ENCODE peak calls at places on chromosome 7, in seven cellular contexts. One of them, this sample, is unnamed.

GRCh38 chr7:148011753-148012152 is 578.8 kb upstream of the C7orf33 start:
- DNase-seq in GM23338: peak
- DNase-seq in endothelial cell of umbilical vein: no peak
- DNase-seq in adipocyte: no peak
- DNase-seq in gastrocnemius medialis: no peak
- DNase-seq in neuronal stem cell: no peak
- DNase-seq in AG10803: no peak
- DNase-seq in this sample: no peak

GRCh38 chr7:17651926-17652385 is 288.3 kb downstream of the SNX13 start:
- DNase-seq in GM23338: no peak
- DNase-seq in endothelial cell of umbilical vein: peak
- DNase-seq in adipocyte: peak
- DNase-seq in gastrocnemius medialis: no peak
- DNase-seq in neuronal stem cell: no peak
- DNase-seq in AG10803: peak
- DNase-seq in this sample: peak

GRCh38 chr7:100602889-100603696 is 930 bp downstream of the PCOLCE start:
- DNase-seq in GM23338: peak
- DNase-seq in endothelial cell of umbilical vein: no peak
- DNase-seq in adipocyte: peak
- DNase-seq in gastrocnemius medialis: peak
- DNase-seq in neuronal stem cell: no peak
- DNase-seq in AG10803: peak
- DNase-seq in this sample: peak

GRCh38 chr7:4606776-4607175 is 75.3 kb upstream of the FOXK1 start:
- DNase-seq in GM23338: no peak
- DNase-seq in endothelial cell of umbilical vein: no peak
- DNase-seq in adipocyte: no peak
- DNase-seq in gastrocnemius medialis: no peak
- DNase-seq in neuronal stem cell: no peak
- DNase-seq in AG10803: no peak
- DNase-seq in this sample: no peak

GRCh38 chr7:158771-159170 is 33.6 kb upstream of the FAM20C start:
- DNase-seq in GM23338: no peak
- DNase-seq in endothelial cell of umbilical vein: no peak
- DNase-seq in adipocyte: no peak
- DNase-seq in gastrocnemius medialis: no peak
- DNase-seq in neuronal stem cell: no peak
- DNase-seq in AG10803: no peak
- DNase-seq in this sample: no peak

GRCh38 chr7:50591480-50592438 is 26.6 kb upstream of the DDC start:
- DNase-seq in GM23338: no peak
- DNase-seq in endothelial cell of umbilical vein: no peak
- DNase-seq in adipocyte: no peak
- DNase-seq in gastrocnemius medialis: no peak
- DNase-seq in neuronal stem cell: no peak
- DNase-seq in AG10803: no peak
- DNase-seq in this sample: no peak

GRCh38 chr7:55132890-55133551 is 114.2 kb downstream of the EGFR start:
- DNase-seq in GM23338: no peak
- DNase-seq in endothelial cell of umbilical vein: peak
- DNase-seq in adipocyte: peak
- DNase-seq in gastrocnemius medialis: peak
- DNase-seq in neuronal stem cell: no peak
- DNase-seq in AG10803: peak
- DNase-seq in this sample: peak

GRCh38 chr7:45576249-45576929 is 2.2 kb downstream of the ADCY1 start:
- DNase-seq in GM23338: no peak
- DNase-seq in endothelial cell of umbilical vein: no peak
- DNase-seq in adipocyte: no peak
- DNase-seq in gastrocnemius medialis: no peak
- DNase-seq in neuronal stem cell: no peak
- DNase-seq in AG10803: no peak
- DNase-seq in this sample: no peak

GRCh38 chr7:44636041-44636580 is 29.7 kb downstream of the OGDH start:
- DNase-seq in GM23338: no peak
- DNase-seq in endothelial cell of umbilical vein: no peak
- DNase-seq in adipocyte: no peak
- DNase-seq in gastrocnemius medialis: no peak
- DNase-seq in neuronal stem cell: no peak
- DNase-seq in AG10803: no peak
- DNase-seq in this sample: no peak

GRCh38 chr7:137751361-137752009 is 95.3 kb downstream of the DGKI start:
- DNase-seq in GM23338: no peak
- DNase-seq in endothelial cell of umbilical vein: no peak
- DNase-seq in adipocyte: no peak
- DNase-seq in gastrocnemius medialis: no peak
- DNase-seq in neuronal stem cell: no peak
- DNase-seq in AG10803: no peak
- DNase-seq in this sample: no peak

GRCh38 chr7:17716816-17717215 is 223.5 kb downstream of the SNX13 start:
- DNase-seq in GM23338: peak
- DNase-seq in endothelial cell of umbilical vein: no peak
- DNase-seq in adipocyte: no peak
- DNase-seq in gastrocnemius medialis: no peak
- DNase-seq in neuronal stem cell: no peak
- DNase-seq in AG10803: no peak
- DNase-seq in this sample: no peak

GRCh38 chr7:132545756-132546155 is 30.5 kb downstream of the PLXNA4 start:
- DNase-seq in GM23338: no peak
- DNase-seq in endothelial cell of umbilical vein: no peak
- DNase-seq in adipocyte: no peak
- DNase-seq in gastrocnemius medialis: no peak
- DNase-seq in neuronal stem cell: no peak
- DNase-seq in AG10803: no peak
- DNase-seq in this sample: no peak

GRCh38 chr7:144821069-144821468 is 14.8 kb downstream of the TPK1 start:
- DNase-seq in GM23338: no peak
- DNase-seq in endothelial cell of umbilical vein: no peak
- DNase-seq in adipocyte: no peak
- DNase-seq in gastrocnemius medialis: no peak
- DNase-seq in neuronal stem cell: no peak
- DNase-seq in AG10803: no peak
- DNase-seq in this sample: no peak

DNA sequence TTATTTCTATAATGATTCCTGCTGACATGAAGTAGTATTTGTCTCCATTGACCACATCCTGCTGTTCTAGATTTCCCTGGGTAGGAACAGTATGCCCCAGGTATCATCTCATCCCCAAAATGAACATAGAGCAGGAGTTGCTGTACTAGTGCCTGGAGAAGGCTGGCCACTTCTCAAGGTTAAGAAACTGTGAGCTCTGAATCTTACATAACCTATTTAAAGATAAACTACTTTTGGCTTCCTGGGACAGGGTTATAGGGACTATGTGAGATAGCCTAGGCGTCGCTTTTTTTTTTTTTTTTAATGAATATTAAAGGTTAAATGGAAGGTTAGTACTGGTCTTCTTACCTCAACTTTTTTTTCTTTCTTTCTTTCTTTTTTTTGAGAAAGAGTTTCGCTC is 103.0 kb downstream of the LRRC4 start:
- DNase-seq in GM23338: no peak
- DNase-seq in endothelial cell of umbilical vein: no peak
- DNase-seq in adipocyte: no peak
- DNase-seq in gastrocnemius medialis: no peak
- DNase-seq in neuronal stem cell: no peak
- DNase-seq in AG10803: no peak
- DNase-seq in this sample: no peak
- H3K4me3 ChIP-seq in GM23338: no peak
- H3K4me3 ChIP-seq in endothelial cell of umbilical vein: no peak
- H3K4me3 ChIP-seq in adipocyte: no peak
- H3K4me3 ChIP-seq in gastrocnemius medialis: no peak
- H3K4me3 ChIP-seq in neuronal stem cell: no peak
- H3K4me3 ChIP-seq in AG10803: no peak
- H3K4me3 ChIP-seq in this sample: no peak

GRCh38 chr7:95478139-95479037 is 7.4 kb upstream of the ASB4 start:
- DNase-seq in GM23338: peak
- DNase-seq in endothelial cell of umbilical vein: peak
- DNase-seq in adipocyte: peak
- DNase-seq in gastrocnemius medialis: no peak
- DNase-seq in neuronal stem cell: no peak
- DNase-seq in AG10803: peak
- DNase-seq in this sample: no peak
- H3K4me3 ChIP-seq in GM23338: no peak
- H3K4me3 ChIP-seq in endothelial cell of umbilical vein: no peak
- H3K4me3 ChIP-seq in adipocyte: no peak
- H3K4me3 ChIP-seq in gastrocnemius medialis: peak
- H3K4me3 ChIP-seq in neuronal stem cell: peak
- H3K4me3 ChIP-seq in AG10803: peak
- H3K4me3 ChIP-seq in this sample: no peak

DNA sequence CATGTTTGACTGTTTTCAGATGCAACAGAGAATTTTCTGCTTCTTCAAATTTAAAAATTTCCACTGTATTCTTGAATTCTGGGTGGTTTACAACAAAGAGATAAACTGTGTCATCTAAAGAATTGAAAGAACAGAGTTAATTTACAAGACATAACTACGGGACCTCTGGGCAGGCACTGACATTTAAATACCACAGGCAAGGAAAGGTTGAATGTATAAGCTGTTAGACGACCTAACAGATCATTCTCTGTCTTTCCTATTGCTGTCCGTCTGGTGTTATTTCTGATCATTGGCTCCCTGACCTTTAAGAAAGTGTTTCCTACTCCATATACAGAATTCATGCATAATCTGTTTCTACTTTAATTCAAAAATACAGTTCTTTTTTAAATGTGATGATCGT is 15.5 kb upstream of the PON3 start:
- DNase-seq in GM23338: no peak
- DNase-seq in endothelial cell of umbilical vein: no peak
- DNase-seq in adipocyte: no peak
- DNase-seq in gastrocnemius medialis: no peak
- DNase-seq in neuronal stem cell: no peak
- DNase-seq in AG10803: no peak
- DNase-seq in this sample: no peak
- H3K4me3 ChIP-seq in GM23338: no peak
- H3K4me3 ChIP-seq in endothelial cell of umbilical vein: no peak
- H3K4me3 ChIP-seq in adipocyte: no peak
- H3K4me3 ChIP-seq in gastrocnemius medialis: no peak
- H3K4me3 ChIP-seq in neuronal stem cell: no peak
- H3K4me3 ChIP-seq in AG10803: no peak
- H3K4me3 ChIP-seq in this sample: no peak

DNA sequence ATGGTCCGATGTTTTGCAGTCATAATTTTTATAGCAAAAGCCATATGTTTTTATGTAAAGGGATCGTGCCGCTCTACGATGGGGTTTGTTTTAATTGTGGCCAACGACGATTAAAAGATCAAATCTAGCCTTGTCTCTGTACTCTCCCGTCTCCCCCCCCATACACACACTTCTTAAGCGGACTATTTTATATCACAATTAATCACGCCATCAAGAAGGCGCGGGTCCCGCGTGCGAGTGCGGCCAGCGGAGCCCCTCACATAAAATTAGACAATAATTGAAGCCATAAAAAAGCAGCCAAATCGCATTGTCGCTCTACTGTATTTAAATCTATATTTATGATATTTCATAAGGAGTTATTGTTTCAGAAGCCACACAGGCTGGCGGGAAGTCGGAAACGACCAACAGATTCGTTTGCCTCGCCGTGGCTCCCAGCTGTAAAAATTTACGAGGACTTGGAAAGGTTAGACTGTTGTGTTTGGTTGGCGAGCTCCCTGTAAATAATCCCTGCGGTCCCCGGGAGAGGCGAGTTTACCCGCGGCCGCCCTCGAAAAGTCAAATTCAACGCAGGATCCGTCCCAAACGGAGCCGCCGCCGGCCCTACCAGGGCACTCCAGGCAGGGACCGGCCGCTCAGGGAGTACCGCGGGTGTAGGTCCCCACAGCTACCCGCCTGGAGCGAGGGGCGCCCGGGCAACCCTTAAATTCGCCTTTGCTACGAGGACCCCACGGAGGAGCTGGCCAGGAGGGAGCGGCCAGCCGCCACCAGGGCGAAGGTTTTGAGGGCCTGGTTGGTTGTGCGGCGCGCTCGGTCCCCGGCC is 528 bp upstream of the HOXA9 start:
- DNase-seq in GM23338: peak
- DNase-seq in endothelial cell of umbilical vein: no peak
- DNase-seq in adipocyte: no peak
- DNase-seq in gastrocnemius medialis: no peak
- DNase-seq in neuronal stem cell: no peak
- DNase-seq in AG10803: peak
- DNase-seq in this sample: no peak
- H3K4me3 ChIP-seq in GM23338: peak
- H3K4me3 ChIP-seq in endothelial cell of umbilical vein: peak
- H3K4me3 ChIP-seq in adipocyte: peak
- H3K4me3 ChIP-seq in gastrocnemius medialis: peak
- H3K4me3 ChIP-seq in neuronal stem cell: no peak
- H3K4me3 ChIP-seq in AG10803: peak
- H3K4me3 ChIP-seq in this sample: peak

GRCh38 chr7:74371381-74372059 is 82.2 kb upstream of the GTF2IRD1 start:
- DNase-seq in GM23338: peak
- DNase-seq in endothelial cell of umbilical vein: no peak
- DNase-seq in adipocyte: no peak
- DNase-seq in gastrocnemius medialis: no peak
- DNase-seq in neuronal stem cell: peak
- DNase-seq in AG10803: no peak
- DNase-seq in this sample: no peak

GRCh38 chr7:74373536-74373935 is 80.2 kb upstream of the GTF2IRD1 start:
- DNase-seq in GM23338: no peak
- DNase-seq in endothelial cell of umbilical vein: no peak
- DNase-seq in adipocyte: no peak
- DNase-seq in gastrocnemius medialis: no peak
- DNase-seq in neuronal stem cell: no peak
- DNase-seq in AG10803: no peak
- DNase-seq in this sample: no peak

GRCh38 chr7:74375726-74376220 is 77.9 kb upstream of the GTF2IRD1 start:
- DNase-seq in GM23338: no peak
- DNase-seq in endothelial cell of umbilical vein: no peak
- DNase-seq in adipocyte: no peak
- DNase-seq in gastrocnemius medialis: no peak
- DNase-seq in neuronal stem cell: no peak
- DNase-seq in AG10803: no peak
- DNase-seq in this sample: no peak

GRCh38 chr7:74372511-74373111 is 81.1 kb upstream of the GTF2IRD1 start:
- DNase-seq in GM23338: peak
- DNase-seq in endothelial cell of umbilical vein: no peak
- DNase-seq in adipocyte: no peak
- DNase-seq in gastrocnemius medialis: no peak
- DNase-seq in neuronal stem cell: no peak
- DNase-seq in AG10803: no peak
- DNase-seq in this sample: no peak

DNA sequence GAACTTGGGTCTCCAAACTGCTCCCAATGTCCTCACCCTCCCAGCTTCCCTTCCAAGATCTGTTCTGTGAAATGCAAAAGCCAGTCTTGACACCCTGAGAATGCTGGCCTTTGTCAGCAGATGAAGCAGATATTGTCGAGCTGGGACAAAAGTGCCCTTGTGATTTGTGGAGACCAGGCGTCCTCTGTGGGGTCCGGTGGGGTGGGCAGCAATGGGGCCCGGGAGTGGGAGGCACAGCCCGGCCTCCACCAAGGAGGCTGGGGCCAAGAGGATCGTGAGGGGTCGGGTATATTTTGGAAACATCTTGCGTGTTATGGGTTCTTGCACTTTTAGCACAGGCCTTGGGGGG is 81.7 kb upstream of the GTF2IRD1 start:
- DNase-seq in GM23338: no peak
- DNase-seq in endothelial cell of umbilical vein: no peak
- DNase-seq in adipocyte: no peak
- DNase-seq in gastrocnemius medialis: no peak
- DNase-seq in neuronal stem cell: no peak
- DNase-seq in AG10803: no peak
- DNase-seq in this sample: no peak
- H3K4me3 ChIP-seq in GM23338: peak
- H3K4me3 ChIP-seq in endothelial cell of umbilical vein: no peak
- H3K4me3 ChIP-seq in adipocyte: no peak
- H3K4me3 ChIP-seq in gastrocnemius medialis: no peak
- H3K4me3 ChIP-seq in neuronal stem cell: no peak
- H3K4me3 ChIP-seq in AG10803: no peak
- H3K4me3 ChIP-seq in this sample: no peak

This sample was measured in skeletal muscle cell.